ENCODE peak calls at places on chromosomes 16 and 17, in eight cellular contexts. W, X, F, Q, B, L, M and T are unnamed samples.

GRCh38 chr17:9549215-9549614 is 26.4 kb downstream of the STX8 start:
- DNase-seq in W (no peak), X (no peak), F (no peak), Q (no peak), B (no peak), L (no peak), M (no peak), T (no peak)

GRCh38 chr17:38619937-38620550 is 14.3 kb upstream of the SRCIN1 start:
- DNase-seq in W (no peak), X (no peak), F (no peak), Q (no peak), B (no peak), L (no peak), M (no peak), T (no peak)

GRCh38 chr17:65417406-65418221 is 143.8 kb downstream of the AXIN2 start:
- DNase-seq in W (no peak), X (no peak), F (no peak), Q (no peak), B (no peak), L (no peak), M (no peak), T (no peak)

GRCh38 chr17:36628576-36628975 is 27.2 kb downstream of the MRM1 start:
- DNase-seq in W (no peak), X (no peak), F (no peak), Q (no peak), B (no peak), L (no peak), M (no peak), T (no peak)

GRCh38 chr16:13453938-13454553 is 465.9 kb upstream of the ERCC4 start:
- DNase-seq in W (no peak), X (no peak), F (no peak), Q (peak), B (no peak), L (no peak), M (peak), T (no peak)

GRCh38 chr17:60151355-60151754 is 1.6 kb downstream of the CA4 start:
- DNase-seq in W (no peak), X (no peak), F (no peak), Q (no peak), B (no peak), L (no peak), M (no peak), T (no peak)

GRCh38 chr17:18025596-18026407 is 13.2 kb downstream of the ATPAF2 start:
- DNase-seq in W (no peak), X (no peak), F (peak), Q (peak), B (no peak), L (no peak), M (no peak), T (no peak)

GRCh38 chr16:51035110-51035498 is 116.0 kb downstream of the SALL1 start:
- DNase-seq in W (no peak), X (no peak), F (no peak), Q (no peak), B (no peak), L (no peak), M (no peak), T (no peak)

GRCh38 chr16:85420501-85421337 is 192.4 kb upstream of the GSE1 start:
- DNase-seq in W (peak), X (no peak), F (peak), Q (peak), B (peak), L (peak), M (no peak), T (no peak)

GRCh38 chr17:31297090-31297489 is at the start of gene OMG:
- DNase-seq in W (no peak), X (no peak), F (no peak), Q (no peak), B (no peak), L (no peak), M (no peak), T (no peak)

GRCh38 chr16:46783800-46784199 is 35.7 kb upstream of the MYLK3 start:
- DNase-seq in W (no peak), X (no peak), F (no peak), Q (no peak), B (no peak), L (no peak), M (no peak), T (no peak)

GRCh38 chr16:67181346-67181745 is 2.4 kb downstream of the MATCAP1 start:
- DNase-seq in W (no peak), X (peak), F (peak), Q (no peak), B (no peak), L (no peak), M (peak), T (no peak)

GRCh38 chr17:1574697-1575471 is 12.3 kb upstream of the PITPNA start:
- DNase-seq in W (no peak), X (no peak), F (no peak), Q (no peak), B (no peak), L (no peak), M (no peak), T (no peak)

GRCh38 chr17:74444406-74444805 is 12.5 kb downstream of the GPRC5C start:
- DNase-seq in W (no peak), X (no peak), F (no peak), Q (no peak), B (peak), L (no peak), M (no peak), T (no peak)

GRCh38 chr17:74447628-74448159 is 15.8 kb downstream of the GPRC5C start:
- DNase-seq in W (no peak), X (no peak), F (no peak), Q (no peak), B (no peak), L (no peak), M (no peak), T (no peak)

GRCh38 chr17:74448774-74449173 is 16.9 kb downstream of the GPRC5C start:
- DNase-seq in W (no peak), X (no peak), F (no peak), Q (no peak), B (no peak), L (no peak), M (no peak), T (no peak)

GRCh38 chr17:74445156-74445555 is 13.3 kb downstream of the GPRC5C start:
- DNase-seq in W (no peak), X (no peak), F (no peak), Q (no peak), B (no peak), L (no peak), M (no peak), T (no peak)

GRCh38 chr17:74446551-74447500 is 14.9 kb downstream of the GPRC5C start:
- DNase-seq in W (no peak), X (no peak), F (no peak), Q (peak), B (peak), L (no peak), M (no peak), T (no peak)
- TF ChIP-seq CTCF in W (no peak), X (no peak), F (no peak), Q (no peak), B (no peak), L (no peak), M (no peak), T (no peak)

DNA sequence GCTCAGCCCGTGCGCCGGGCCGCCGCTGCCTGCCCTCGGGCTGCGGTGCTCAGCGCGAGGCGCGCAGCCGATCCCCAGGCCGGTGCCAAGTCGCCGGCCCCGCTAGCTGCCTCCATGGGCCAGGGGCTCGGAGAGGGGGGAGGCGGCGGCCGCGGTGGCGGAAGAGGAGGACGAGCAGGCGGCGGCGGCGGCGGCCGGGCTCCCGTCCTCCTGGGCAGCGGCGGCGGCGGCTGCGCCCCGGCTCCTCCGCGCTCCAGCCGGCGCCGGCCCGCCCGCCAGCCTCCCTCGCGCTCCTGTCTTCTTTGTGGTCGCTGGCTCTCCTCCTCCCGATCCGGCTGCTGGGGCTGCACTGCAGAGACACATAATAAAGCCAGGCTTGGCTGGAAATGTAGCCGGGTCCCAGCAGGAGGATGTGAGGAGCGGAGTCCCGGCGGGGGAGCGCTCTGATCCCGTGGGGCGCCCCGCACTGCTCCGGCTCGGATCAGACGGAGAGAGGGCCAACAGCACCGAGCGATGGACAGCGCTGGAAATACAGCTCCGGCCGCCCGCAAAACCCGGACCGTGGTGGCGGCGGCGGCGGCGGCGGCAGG is 924 bp upstream of the ZNF423 start:
- DNase-seq in W (peak), X (peak), F (peak), Q (no peak), B (peak), L (no peak), M (peak), T (peak)
- TF ChIP-seq CTCF in W (peak), X (peak), F (peak), Q (no peak), B (no peak), L (no peak), M (peak), T (peak)

GRCh38 chr16:89256651-89257254 is 39.2 kb downstream of the ZNF778 start:
- DNase-seq in W (peak), X (no peak), F (peak), Q (peak), B (peak), L (peak), M (no peak), T (no peak)

GRCh38 chr16:89261691-89262563 is 44.4 kb downstream of the ZNF778 start:
- DNase-seq in W (no peak), X (no peak), F (peak), Q (no peak), B (no peak), L (no peak), M (no peak), T (no peak)

GRCh38 chr16:89257281-89257731 is 39.8 kb downstream of the ZNF778 start:
- DNase-seq in W (no peak), X (no peak), F (no peak), Q (peak), B (no peak), L (no peak), M (no peak), T (no peak)

GRCh38 chr16:89253548-89254287 is 36.2 kb downstream of the ZNF778 start:
- DNase-seq in W (no peak), X (no peak), F (no peak), Q (no peak), B (no peak), L (no peak), M (no peak), T (no peak)

GRCh38 chr16:89257757-89258465 is 40.4 kb downstream of the ZNF778 start:
- DNase-seq in W (no peak), X (no peak), F (no peak), Q (peak), B (no peak), L (no peak), M (no peak), T (no peak)
- TF ChIP-seq CTCF in W (no peak), X (no peak), F (no peak), Q (no peak), B (no peak), L (no peak), M (no peak), T (no peak)

GRCh38 chr17:79950711-79951110 is 85.0 kb downstream of the TBC1D16 start:
- DNase-seq in W (no peak), X (no peak), F (no peak), Q (no peak), B (no peak), L (no peak), M (no peak), T (no peak)
- TF ChIP-seq CTCF in W (no peak), X (no peak), F (no peak), Q (no peak), B (no peak), L (no peak), M (no peak), T (no peak)

GRCh38 chr17:81519284-81520020 is 6.9 kb upstream of the ACTG1 start:
- DNase-seq in W (peak), X (no peak), F (no peak), Q (peak), B (no peak), L (peak), M (no peak), T (no peak)
- TF ChIP-seq CTCF in W (peak), X (peak), F (peak), Q (peak), B (peak), L (peak), M (peak), T (peak)

DNA sequence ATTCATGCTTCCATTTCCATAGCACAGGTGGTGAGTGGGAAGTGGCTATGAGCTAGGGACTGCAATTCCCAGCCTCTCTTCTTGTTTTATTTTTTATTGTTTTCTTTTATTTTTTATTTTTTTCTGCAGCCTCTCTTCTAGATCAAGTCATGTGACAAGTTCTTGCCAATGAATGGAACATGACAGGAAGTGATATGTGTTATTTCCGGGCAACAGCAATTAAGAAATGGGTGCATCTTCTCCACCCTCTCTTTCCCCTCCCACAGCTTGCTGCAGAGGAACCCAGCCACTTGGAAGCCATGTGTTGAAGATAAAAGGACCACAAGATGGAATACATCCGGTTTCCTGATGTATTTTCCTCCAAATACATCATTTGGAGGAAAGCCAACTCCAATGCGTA is 23.6 kb downstream of the IRX5 start:
- DNase-seq in W (no peak), X (no peak), F (no peak), Q (no peak), B (no peak), L (no peak), M (no peak), T (no peak)
- TF ChIP-seq CTCF in W (no peak), X (no peak), F (no peak), Q (no peak), B (no peak), L (no peak), M (no peak), T (no peak)

GRCh38 chr16:68367034-68367433 is 56.2 kb downstream of the PRMT7 start:
- DNase-seq in W (no peak), X (no peak), F (peak), Q (peak), B (no peak), L (no peak), M (no peak), T (no peak)
- TF ChIP-seq CTCF in W (no peak), X (peak), F (peak), Q (peak), B (peak), L (peak), M (no peak), T (peak)

DNA sequence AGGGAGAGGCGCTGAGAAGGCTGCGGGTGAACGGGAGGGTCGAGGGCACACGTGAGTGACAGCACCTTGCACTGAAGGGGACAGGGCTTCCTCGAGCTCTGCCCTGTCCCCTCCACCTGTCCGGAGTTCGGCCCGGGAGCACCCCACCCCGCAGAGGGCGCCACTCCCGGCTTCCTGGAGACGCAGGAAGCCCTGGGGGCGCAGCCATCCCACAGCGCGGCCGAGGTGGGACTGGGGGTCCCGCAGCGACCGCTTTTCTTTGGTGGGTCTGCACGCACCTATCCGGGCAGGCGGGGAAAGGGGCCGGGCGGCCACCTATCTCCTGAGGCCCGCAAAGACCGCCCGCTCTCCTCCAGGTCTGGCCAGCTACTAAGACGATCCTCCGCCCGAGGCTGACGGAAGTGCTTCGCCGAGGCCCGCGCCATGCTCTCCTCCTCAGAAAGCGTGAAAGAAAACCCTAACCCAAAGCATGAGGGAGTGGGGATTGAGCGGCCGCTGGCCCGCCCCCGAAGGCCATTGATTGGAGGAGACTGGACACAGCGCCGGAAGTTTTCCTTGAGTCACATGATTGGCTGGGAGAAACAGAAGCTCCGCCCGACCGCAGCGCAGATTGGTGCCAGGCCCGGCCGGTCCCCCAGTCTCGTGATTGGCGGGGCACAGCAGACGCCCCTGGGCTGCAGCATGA is 34.4 kb downstream of the DDX19A start:
- DNase-seq in W (peak), X (peak), F (peak), Q (peak), B (peak), L (peak), M (peak), T (peak)
- TF ChIP-seq CTCF in W (no peak), X (peak), F (peak), Q (peak), B (peak), L (peak), M (peak), T (peak)

GRCh38 chr17:15091825-15092224 is 173.3 kb downstream of the PMP22 start:
- DNase-seq in W (no peak), X (no peak), F (no peak), Q (no peak), B (no peak), L (no peak), M (no peak), T (no peak)
- TF ChIP-seq CTCF in W (no peak), X (peak), F (peak), Q (no peak), B (no peak), L (no peak), M (no peak), T (peak)

DNA sequence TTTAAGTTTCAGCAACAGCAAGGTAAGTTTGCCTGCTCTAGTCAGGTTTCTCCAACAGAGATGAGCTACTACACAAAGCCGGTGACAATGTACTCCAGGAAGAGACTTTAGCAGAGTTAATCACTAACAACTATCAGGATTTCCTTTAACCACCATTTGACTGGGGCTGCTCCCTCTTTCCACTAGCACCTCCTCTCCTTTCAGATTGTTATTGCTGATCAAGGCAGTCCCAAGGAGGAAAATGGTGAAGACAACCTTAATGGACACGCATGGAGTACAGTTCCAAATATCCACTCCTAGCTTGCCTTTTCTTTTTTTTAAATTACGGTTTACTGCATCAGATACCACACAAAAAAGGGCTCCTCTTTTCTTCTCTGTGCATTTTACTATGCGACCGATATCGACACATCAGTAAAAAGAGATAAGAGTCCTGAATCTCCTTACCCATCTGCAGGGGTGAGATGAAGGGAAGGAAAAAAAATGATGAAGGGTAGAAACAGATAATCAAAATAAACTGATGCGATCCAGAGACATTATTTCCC is 30.9 kb downstream of the FAM222B start:
- DNase-seq in W (no peak), X (no peak), F (peak), Q (peak), B (no peak), L (no peak), M (no peak), T (no peak)
- TF ChIP-seq CTCF in W (no peak), X (no peak), F (no peak), Q (no peak), B (no peak), L (no peak), M (no peak), T (no peak)